ENCODE peak calls at places on chromosomes 3 and 15, in seven cellular contexts. B is kidney epithelial cell, H is cardiac fibroblast, N is AG04450, G is mesothelial cell of epicardium, P is progenitor cell of endocrine pancreas, I is Peyer's patch. C is an unnamed sample.

GRCh38 chr15:87846746-87847145 is 409.8 kb downstream of the NTRK3 start:
- DNase-seq in B (no peak), H (no peak), N (no peak), G (no peak), P (no peak), I (no peak), C (no peak)

GRCh38 chr3:8975081-8976020 is 12.1 kb upstream of the RAD18 start:
- DNase-seq in B (no peak), H (no peak), N (no peak), G (no peak), P (no peak), I (no peak), C (no peak)

GRCh38 chr3:43013743-43014155 is 34.6 kb downstream of the GASK1A start:
- DNase-seq in B (no peak), H (no peak), N (no peak), G (no peak), P (no peak), I (no peak), C (no peak)

GRCh38 chr3:128539376-128539775 is 46.4 kb upstream of the GATA2 start:
- DNase-seq in B (no peak), H (no peak), N (no peak), G (no peak), P (no peak), I (no peak), C (no peak)

GRCh38 chr3:59266551-59266950 is 216.7 kb upstream of the CFAP20DC start:
- DNase-seq in B (no peak), H (peak), N (no peak), G (no peak), P (no peak), I (no peak), C (no peak)

GRCh38 chr3:64046527-64046926 is 23.2 kb upstream of the PSMD6 start:
- DNase-seq in B (no peak), H (no peak), N (no peak), G (no peak), P (no peak), I (no peak), C (no peak)

GRCh38 chr3:154122096-154122911 is 1.1 kb downstream of the ARHGEF26 start:
- DNase-seq in B (no peak), H (no peak), N (no peak), G (peak), P (peak), I (no peak), C (no peak)

GRCh38 chr15:34275721-34276120 is 50.9 kb downstream of the EMC4 start:
- DNase-seq in B (no peak), H (peak), N (no peak), G (no peak), P (no peak), I (no peak), C (no peak)

GRCh38 chr3:182908471-182908870 is 71.9 kb downstream of the DCUN1D1 start:
- DNase-seq in B (no peak), H (peak), N (peak), G (no peak), P (no peak), I (no peak), C (no peak)

GRCh38 chr3:196458063-196458462 is 25.8 kb upstream of the UBXN7 start:
- DNase-seq in B (no peak), H (no peak), N (no peak), G (no peak), P (no peak), I (no peak), C (no peak)

GRCh38 chr3:125684199-125684598 is 88.9 kb upstream of the OSBPL11 start:
- DNase-seq in B (no peak), H (peak), N (no peak), G (no peak), P (no peak), I (no peak), C (no peak)

GRCh38 chr3:148992027-148992634 is 791 bp downstream of the GYG1 start:
- DNase-seq in B (no peak), H (peak), N (no peak), G (peak), P (peak), I (peak), C (peak)

GRCh38 chr3:134360046-134360445 is 14.2 kb downstream of the AMOTL2 start:
- DNase-seq in B (no peak), H (no peak), N (no peak), G (no peak), P (no peak), I (no peak), C (no peak)

GRCh38 chr3:37221407-37221806 is 47.0 kb upstream of the LRRFIP2 start:
- DNase-seq in B (peak), H (peak), N (no peak), G (no peak), P (no peak), I (no peak), C (no peak)

GRCh38 chr3:126266291-126266840 is 86.0 kb upstream of the ALDH1L1 start:
- DNase-seq in B (no peak), H (peak), N (no peak), G (no peak), P (no peak), I (no peak), C (no peak)

GRCh38 chr3:193732391-193732790 is 139.4 kb downstream of the OPA1 start:
- DNase-seq in B (peak), H (peak), N (peak), G (no peak), P (no peak), I (no peak), C (no peak)

GRCh38 chr3:51336261-51336660 is 48.8 kb upstream of the MANF start:
- DNase-seq in B (no peak), H (no peak), N (no peak), G (no peak), P (no peak), I (no peak), C (no peak)

GRCh38 chr15:58932791-58933310 is 628 bp downstream of the SLTM start:
- DNase-seq in B (no peak), H (peak), N (no peak), G (peak), P (no peak), I (peak), C (no peak)

GRCh38 chr15:25182736-25183445 is 228.1 kb downstream of the SNRPN start:
- DNase-seq in B (no peak), H (no peak), N (no peak), G (peak), P (no peak), I (no peak), C (peak)

GRCh38 chr3:23685484-23686258 is 120.1 kb upstream of the UBE2E1 start:
- DNase-seq in B (peak), H (peak), N (peak), G (peak), P (no peak), I (peak), C (peak)

GRCh38 chr3:23686535-23686934 is 119.2 kb upstream of the UBE2E1 start:
- DNase-seq in B (no peak), H (no peak), N (no peak), G (no peak), P (no peak), I (no peak), C (no peak)

GRCh38 chr3:23682646-23683045 is 123.1 kb upstream of the UBE2E1 start:
- DNase-seq in B (no peak), H (no peak), N (no peak), G (no peak), P (no peak), I (no peak), C (no peak)
- TF ChIP-seq CTCF in B (no peak), H (no peak), N (no peak), G (no peak), P (no peak), I (no peak), C (no peak)

DNA sequence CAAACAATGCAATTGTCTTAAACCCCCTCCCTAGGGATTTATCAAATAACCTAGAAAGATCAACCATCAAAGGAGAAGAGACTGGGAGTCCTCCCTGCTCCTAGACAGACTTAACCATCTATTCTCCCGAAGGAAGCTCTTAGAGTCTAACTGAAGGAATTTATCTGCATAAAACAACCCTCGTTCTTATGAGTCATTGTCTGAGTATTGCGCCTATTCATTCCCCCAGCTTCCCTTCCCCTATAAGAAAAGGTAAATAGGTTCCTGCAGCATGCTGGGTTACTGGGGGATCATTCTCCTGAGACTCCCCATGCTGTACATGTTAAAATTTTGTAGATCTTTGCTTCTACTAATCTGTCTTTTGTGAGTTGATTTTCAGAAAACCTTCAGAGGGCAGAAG is 412.7 kb downstream of the OCA2 start:
- DNase-seq in B (peak), H (peak), N (no peak), G (no peak), P (no peak), I (no peak), C (no peak)
- TF ChIP-seq CTCF in B (no peak), H (no peak), N (no peak), G (no peak), P (no peak), I (no peak), C (no peak)

DNA sequence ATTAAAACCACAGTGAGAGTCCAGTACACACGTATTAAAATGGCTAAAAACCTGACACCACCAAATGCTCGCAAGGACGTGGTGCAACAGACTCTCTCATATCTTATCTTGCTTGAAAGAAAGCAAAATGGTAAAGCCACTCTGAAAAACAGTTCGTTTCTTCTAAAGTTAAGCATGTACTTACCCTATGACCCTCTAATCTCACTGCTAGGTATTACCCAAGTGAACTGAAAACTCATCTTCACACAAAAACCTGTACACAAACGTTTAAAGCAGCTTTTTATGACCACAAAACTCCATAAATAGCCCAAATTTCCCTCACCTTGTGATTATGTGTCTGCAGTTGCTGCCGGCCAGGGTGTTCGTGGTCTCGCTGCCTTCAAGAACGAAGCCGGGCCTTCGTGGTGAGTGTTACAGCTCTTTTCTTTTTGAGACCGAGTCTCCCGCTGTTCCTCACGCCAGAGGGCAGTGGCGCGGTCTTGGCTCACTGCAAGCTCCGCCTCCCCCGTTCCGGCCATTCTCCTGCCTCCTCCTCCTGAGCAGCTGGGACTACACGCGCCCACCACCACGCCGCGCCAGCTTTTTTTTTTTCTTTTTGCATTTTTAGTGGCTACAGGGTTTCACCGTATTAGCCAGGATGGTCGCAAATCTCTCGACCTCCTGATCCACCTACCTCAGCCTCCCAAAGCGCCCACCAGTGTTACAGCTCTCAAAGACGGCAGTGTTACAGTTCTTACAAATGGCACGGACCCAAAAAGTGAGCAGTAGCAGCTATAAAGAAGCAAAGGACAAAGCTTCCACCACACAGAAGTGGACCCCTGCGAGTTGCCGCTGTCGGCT is 165.4 kb downstream of the TJP1 start:
- DNase-seq in B (no peak), H (peak), N (no peak), G (peak), P (peak), I (no peak), C (no peak)
- TF ChIP-seq CTCF in B (no peak), H (no peak), N (no peak), G (no peak), P (peak), I (no peak), C (no peak)

GRCh38 chr3:168096210-168096795 is 579 bp upstream of the GOLIM4 start:
- DNase-seq in B (peak), H (peak), N (peak), G (peak), P (peak), I (peak), C (no peak)

GRCh38 chr3:168094580-168094876 is 1.2 kb downstream of the GOLIM4 start:
- DNase-seq in B (no peak), H (no peak), N (no peak), G (no peak), P (peak), I (no peak), C (no peak)

GRCh38 chr3:168093790-168094189 is 1.9 kb downstream of the GOLIM4 start:
- DNase-seq in B (no peak), H (no peak), N (no peak), G (no peak), P (no peak), I (no peak), C (no peak)

GRCh38 chr3:168095611-168096209 is at the start of gene GOLIM4:
- DNase-seq in B (peak), H (peak), N (peak), G (peak), P (peak), I (peak), C (peak)

DNA sequence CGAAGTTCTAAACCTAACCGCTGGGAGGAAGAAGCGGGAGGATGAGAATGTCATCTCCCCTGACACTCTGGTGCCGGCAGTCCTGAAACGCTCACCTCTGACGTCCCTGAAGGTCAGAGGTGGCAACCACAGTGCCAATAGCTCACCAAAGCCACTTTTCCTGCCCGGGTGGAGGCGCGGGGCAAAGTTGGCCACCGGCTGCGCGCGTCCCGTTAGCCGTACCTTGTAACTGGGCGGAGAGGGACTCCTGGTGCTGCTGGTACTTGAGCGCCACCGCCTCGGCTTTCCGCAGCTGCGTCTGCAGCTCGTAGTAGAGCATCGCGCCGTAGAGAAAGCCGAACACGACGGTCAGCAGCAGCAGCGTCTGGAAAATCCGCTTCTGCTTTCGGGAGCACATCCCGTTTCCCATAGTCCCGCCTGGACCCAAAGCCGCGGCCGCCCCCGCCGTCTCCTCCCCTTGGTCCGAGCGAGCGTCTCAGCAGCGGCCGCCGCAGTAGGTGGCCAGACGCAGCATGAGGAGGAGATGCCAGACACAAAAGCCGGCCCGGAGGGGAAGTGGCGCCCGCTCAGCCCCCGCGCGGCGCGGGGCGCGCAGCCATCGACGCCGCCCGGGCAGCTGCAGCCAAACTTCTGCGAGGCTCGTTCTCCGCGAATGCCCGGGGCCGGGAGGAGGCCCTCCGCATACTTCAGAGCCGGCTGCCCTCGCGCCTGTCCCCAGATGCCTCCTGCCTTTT is 680 bp downstream of the GOLIM4 start:
- DNase-seq in B (no peak), H (peak), N (no peak), G (peak), P (peak), I (peak), C (peak)
- TF ChIP-seq CTCF in B (peak), H (peak), N (peak), G (no peak), P (peak), I (peak), C (no peak)

GRCh38 chr3:168024537-168024941 is 71.2 kb downstream of the GOLIM4 start:
- DNase-seq in B (peak), H (peak), N (peak), G (no peak), P (no peak), I (no peak), C (no peak)

GRCh38 chr3:168026764-168027163 is 69.0 kb downstream of the GOLIM4 start:
- DNase-seq in B (no peak), H (no peak), N (no peak), G (no peak), P (no peak), I (no peak), C (no peak)

GRCh38 chr3:168025076-168025475 is 70.6 kb downstream of the GOLIM4 start:
- DNase-seq in B (no peak), H (peak), N (no peak), G (no peak), P (no peak), I (no peak), C (no peak)

GRCh38 chr3:168021737-168022450 is 73.8 kb downstream of the GOLIM4 start:
- DNase-seq in B (no peak), H (no peak), N (no peak), G (no peak), P (no peak), I (no peak), C (no peak)
- TF ChIP-seq CTCF in B (no peak), H (no peak), N (no peak), G (no peak), P (no peak), I (no peak), C (no peak)

GRCh38 chr3:35748144-35748543 is 108.8 kb downstream of the ARPP21 start:
- DNase-seq in B (no peak), H (no peak), N (no peak), G (no peak), P (no peak), I (no peak), C (no peak)
- TF ChIP-seq CTCF in B (no peak), H (no peak), N (no peak), G (no peak), P (no peak), I (no peak), C (no peak)